ENCODE peak calls at places on chromosomes 6 and 20, in seven cellular contexts. One of them, this sample, is unnamed. For H3K36me3, the result is how much of the 10 kb centered on the place peaks cover.

GRCh38 chr20:366042-366718 is 14.4 kb upstream of the TRIB3 start:
- DNase-seq in H1: no peak
- DNase-seq in fibroblast of lung: no peak
- DNase-seq in K562: no peak
- DNase-seq in HepG2: no peak
- DNase-seq in GM23248: no peak
- DNase-seq in MM.1S: no peak
- DNase-seq in this sample: no peak

GRCh38 chr6:21802611-21802899 is 209.0 kb downstream of the SOX4 start:
- DNase-seq in MM.1S: no peak
- DNase-seq in HepG2: no peak
- DNase-seq in K562: no peak
- DNase-seq in H1: no peak
- DNase-seq in GM23248: no peak
- DNase-seq in fibroblast of lung: no peak
- DNase-seq in this sample: no peak

GRCh38 chr6:13402711-13403110 is 74.4 kb upstream of the TBC1D7 start:
- DNase-seq in HepG2: no peak
- DNase-seq in MM.1S: no peak
- DNase-seq in H1: no peak
- DNase-seq in fibroblast of lung: no peak
- DNase-seq in K562: no peak
- DNase-seq in GM23248: no peak
- DNase-seq in this sample: no peak

GRCh38 chr20:62761058-62761758 is 35.1 kb upstream of the MRGBP start:
- DNase-seq in K562: no peak
- DNase-seq in fibroblast of lung: no peak
- DNase-seq in GM23248: peak
- DNase-seq in H1: no peak
- DNase-seq in MM.1S: no peak
- DNase-seq in HepG2: no peak
- DNase-seq in this sample: no peak

GRCh38 chr6:159184559-159184958 is 15.4 kb downstream of the FNDC1 start:
- DNase-seq in HepG2: no peak
- DNase-seq in GM23248: peak
- DNase-seq in K562: no peak
- DNase-seq in H1: no peak
- DNase-seq in MM.1S: no peak
- DNase-seq in fibroblast of lung: no peak
- DNase-seq in this sample: no peak

GRCh38 chr6:36519352-36519751 is 27.9 kb downstream of the STK38 start:
- DNase-seq in MM.1S: peak
- DNase-seq in K562: no peak
- DNase-seq in H1: no peak
- DNase-seq in fibroblast of lung: no peak
- DNase-seq in HepG2: no peak
- DNase-seq in GM23248: no peak
- DNase-seq in this sample: no peak

GRCh38 chr6:168923171-168923570 is 330.5 kb downstream of the THBS2 start:
- DNase-seq in GM23248: no peak
- DNase-seq in fibroblast of lung: no peak
- DNase-seq in HepG2: no peak
- DNase-seq in H1: no peak
- DNase-seq in K562: no peak
- DNase-seq in MM.1S: no peak
- DNase-seq in this sample: no peak

GRCh38 chr20:44035924-44036323 is 121.3 kb downstream of the TOX2 start:
- DNase-seq in K562: no peak
- DNase-seq in HepG2: no peak
- DNase-seq in H1: peak
- DNase-seq in MM.1S: no peak
- DNase-seq in fibroblast of lung: no peak
- DNase-seq in GM23248: no peak
- DNase-seq in this sample: no peak

GRCh38 chr6:160464744-160465143 is 116.6 kb downstream of the SLC22A3 start:
- DNase-seq in GM23248: no peak
- DNase-seq in K562: no peak
- DNase-seq in HepG2: no peak
- DNase-seq in MM.1S: no peak
- DNase-seq in fibroblast of lung: no peak
- DNase-seq in H1: peak
- DNase-seq in this sample: no peak

GRCh38 chr6:105196076-105196475 is 16.3 kb upstream of the POPDC3 start:
- DNase-seq in fibroblast of lung: no peak
- DNase-seq in H1: no peak
- DNase-seq in GM23248: peak
- DNase-seq in HepG2: no peak
- DNase-seq in K562: no peak
- DNase-seq in MM.1S: no peak
- DNase-seq in this sample: no peak

GRCh38 chr6:107870379-107870778 is 46.3 kb upstream of the SCML4 start:
- DNase-seq in H1: no peak
- DNase-seq in HepG2: no peak
- DNase-seq in MM.1S: no peak
- DNase-seq in K562: no peak
- DNase-seq in fibroblast of lung: peak
- DNase-seq in GM23248: peak
- DNase-seq in this sample: no peak

GRCh38 chr20:51195419-51195901 is 172.6 kb upstream of the KCNG1 start:
- DNase-seq in K562: no peak
- DNase-seq in MM.1S: no peak
- DNase-seq in GM23248: peak
- DNase-seq in HepG2: no peak
- DNase-seq in fibroblast of lung: peak
- DNase-seq in H1: no peak
- DNase-seq in this sample: no peak

GRCh38 chr20:52031206-52031573 is 160.4 kb downstream of the ZFP64 start:
- DNase-seq in fibroblast of lung: peak
- DNase-seq in K562: no peak
- DNase-seq in H1: no peak
- DNase-seq in GM23248: no peak
- DNase-seq in HepG2: no peak
- DNase-seq in MM.1S: no peak
- DNase-seq in this sample: no peak

GRCh38 chr6:87093199-87093598 is 1.7 kb downstream of the CGA start:
- DNase-seq in K562: no peak
- DNase-seq in H1: no peak
- DNase-seq in HepG2: no peak
- DNase-seq in MM.1S: no peak
- DNase-seq in GM23248: no peak
- DNase-seq in fibroblast of lung: no peak
- DNase-seq in this sample: no peak

GRCh38 chr20:25177890-25178321 is 17.6 kb upstream of the ENTPD6 start:
- DNase-seq in MM.1S: no peak
- DNase-seq in GM23248: no peak
- DNase-seq in K562: no peak
- DNase-seq in HepG2: no peak
- DNase-seq in H1: no peak
- DNase-seq in fibroblast of lung: no peak
- DNase-seq in this sample: no peak

GRCh38 chr6:98779618-98780017 is 54.8 kb upstream of the POU3F2 start:
- DNase-seq in H1: no peak
- DNase-seq in GM23248: no peak
- DNase-seq in fibroblast of lung: no peak
- DNase-seq in MM.1S: no peak
- DNase-seq in K562: no peak
- DNase-seq in HepG2: no peak
- DNase-seq in this sample: peak

GRCh38 chr6:125918681-125919566 is 37.6 kb upstream of the HINT3 start:
- DNase-seq in K562: no peak
- DNase-seq in MM.1S: peak
- DNase-seq in H1: no peak
- DNase-seq in HepG2: peak
- DNase-seq in GM23248: peak
- DNase-seq in fibroblast of lung: peak
- DNase-seq in this sample: peak

GRCh38 chr20:8153281-8153908 is 21.3 kb downstream of the PLCB1 start:
- DNase-seq in fibroblast of lung: peak
- DNase-seq in H1: no peak
- DNase-seq in HepG2: no peak
- DNase-seq in GM23248: no peak
- DNase-seq in K562: no peak
- DNase-seq in MM.1S: peak
- DNase-seq in this sample: no peak

GRCh38 chr6:19753822-19754221 is 83.3 kb upstream of the ID4 start:
- DNase-seq in fibroblast of lung: no peak
- DNase-seq in HepG2: no peak
- DNase-seq in GM23248: no peak
- DNase-seq in K562: no peak
- DNase-seq in H1: no peak
- DNase-seq in MM.1S: no peak
- DNase-seq in this sample: no peak

GRCh38 chr20:59150821-59151251 is 12.8 kb upstream of the ZNF831 start:
- DNase-seq in MM.1S: no peak
- DNase-seq in K562: no peak
- DNase-seq in GM23248: no peak
- DNase-seq in fibroblast of lung: no peak
- DNase-seq in HepG2: no peak
- DNase-seq in H1: peak
- DNase-seq in this sample: no peak

GRCh38 chr20:38999217-38999616 is 37.1 kb downstream of the DHX35 start:
- DNase-seq in HepG2: no peak
- DNase-seq in fibroblast of lung: no peak
- DNase-seq in H1: no peak
- DNase-seq in MM.1S: no peak
- DNase-seq in K562: no peak
- DNase-seq in GM23248: no peak
- DNase-seq in this sample: no peak
- H3K36me3 ChIP-seq in HepG2: half or more
- H3K36me3 ChIP-seq in fibroblast of lung: under half
- H3K36me3 ChIP-seq in H1: half or more
- H3K36me3 ChIP-seq in MM.1S: under half
- H3K36me3 ChIP-seq in K562: half or more
- H3K36me3 ChIP-seq in GM23248: under half
- H3K36me3 ChIP-seq in this sample: under half

DNA sequence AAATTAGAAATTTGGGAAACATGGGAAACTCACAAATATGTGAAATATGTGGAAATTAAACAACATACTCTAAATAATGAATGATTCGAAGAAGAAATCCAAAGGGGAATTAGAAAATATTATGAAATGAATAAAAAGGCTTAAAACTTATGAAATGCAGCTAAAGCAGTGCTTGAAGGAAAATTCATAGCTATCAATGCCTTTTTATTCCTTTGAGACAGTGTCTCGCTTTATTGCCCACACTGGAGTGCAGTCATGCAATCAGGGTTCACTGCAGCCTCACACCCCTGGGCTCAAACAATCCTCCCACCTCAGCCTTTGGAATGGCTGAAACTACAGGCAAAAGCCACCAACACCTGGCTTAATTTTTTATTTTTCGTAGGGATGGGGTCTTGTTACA is 7.9 kb upstream of the TGIF2 start:
- DNase-seq in fibroblast of lung: no peak
- DNase-seq in K562: no peak
- DNase-seq in GM23248: no peak
- DNase-seq in MM.1S: no peak
- DNase-seq in HepG2: no peak
- DNase-seq in H1: no peak
- DNase-seq in this sample: no peak
- H2AFZ ChIP-seq in fibroblast of lung: no peak
- H2AFZ ChIP-seq in K562: no peak
- H2AFZ ChIP-seq in GM23248: no peak
- H2AFZ ChIP-seq in MM.1S: no peak
- H2AFZ ChIP-seq in HepG2: no peak
- H2AFZ ChIP-seq in H1: no peak
- H2AFZ ChIP-seq in this sample: no peak

GRCh38 chr6:170289108-170289931 is 1.6 kb downstream of the DLL1 start:
- DNase-seq in MM.1S: no peak
- DNase-seq in fibroblast of lung: no peak
- DNase-seq in H1: peak
- DNase-seq in GM23248: peak
- DNase-seq in HepG2: no peak
- DNase-seq in K562: no peak
- DNase-seq in this sample: no peak
- TF ChIP-seq EZH2 in MM.1S: no peak
- TF ChIP-seq EZH2 in fibroblast of lung: peak
- TF ChIP-seq EZH2 in H1: peak
- TF ChIP-seq EZH2 in GM23248: no peak
- TF ChIP-seq EZH2 in HepG2: no peak
- TF ChIP-seq EZH2 in K562: no peak
- TF ChIP-seq EZH2 in this sample: peak

GRCh38 chr6:52937908-52938307 is 28.4 kb upstream of the GSTA3 start:
- DNase-seq in MM.1S: no peak
- DNase-seq in HepG2: no peak
- DNase-seq in K562: no peak
- DNase-seq in fibroblast of lung: no peak
- DNase-seq in GM23248: peak
- DNase-seq in H1: no peak
- DNase-seq in this sample: no peak
- H3K36me3 ChIP-seq in MM.1S: under half
- H3K36me3 ChIP-seq in HepG2: under half
- H3K36me3 ChIP-seq in K562: under half
- H3K36me3 ChIP-seq in fibroblast of lung: under half
- H3K36me3 ChIP-seq in GM23248: under half
- H3K36me3 ChIP-seq in H1: under half
- H3K36me3 ChIP-seq in this sample: under half

GRCh38 chr6:170271771-170272314 is 19.0 kb downstream of the DLL1 start:
- DNase-seq in MM.1S: peak
- DNase-seq in H1: no peak
- DNase-seq in HepG2: no peak
- DNase-seq in GM23248: no peak
- DNase-seq in K562: no peak
- DNase-seq in fibroblast of lung: no peak
- DNase-seq in this sample: no peak
- H2AFZ ChIP-seq in MM.1S: no peak
- H2AFZ ChIP-seq in H1: no peak
- H2AFZ ChIP-seq in HepG2: no peak
- H2AFZ ChIP-seq in GM23248: no peak
- H2AFZ ChIP-seq in K562: no peak
- H2AFZ ChIP-seq in fibroblast of lung: no peak
- H2AFZ ChIP-seq in this sample: no peak

DNA sequence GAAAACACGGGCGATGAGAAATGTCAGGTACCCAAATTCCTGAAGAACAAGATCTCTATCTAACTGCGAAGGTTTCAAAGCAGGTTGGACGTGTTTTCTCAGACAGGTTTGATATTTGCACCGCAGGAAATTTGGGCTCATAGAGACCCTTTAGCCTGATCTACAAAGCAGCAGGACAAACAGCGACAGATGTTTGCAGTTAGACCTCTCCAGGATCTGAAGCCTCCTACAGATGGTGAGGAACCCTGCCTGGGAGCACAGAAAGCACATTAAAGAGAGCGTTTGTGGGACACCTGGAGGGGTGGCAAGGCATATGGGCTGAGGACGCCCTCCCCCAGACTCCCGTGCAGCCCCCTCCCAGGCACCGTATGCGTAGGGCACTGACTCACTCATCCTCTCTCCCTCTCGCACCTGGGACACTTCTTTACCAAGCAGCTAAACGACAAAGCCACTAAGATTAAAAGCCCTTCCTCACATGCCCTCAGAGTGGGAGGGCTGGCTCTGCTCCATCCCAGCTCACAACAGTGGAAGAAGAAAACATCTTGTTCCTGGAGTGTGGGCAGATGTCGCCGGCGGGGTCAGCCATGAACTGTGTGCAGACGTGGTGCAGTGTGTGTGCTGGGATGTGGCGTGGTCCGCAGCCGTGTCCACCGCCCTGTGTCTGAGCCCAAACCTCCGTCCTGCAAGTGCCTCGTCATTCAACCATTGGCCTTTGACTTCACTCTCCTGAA is 249.7 kb upstream of the AFDN start:
- DNase-seq in MM.1S: no peak
- DNase-seq in K562: no peak
- DNase-seq in GM23248: no peak
- DNase-seq in fibroblast of lung: no peak
- DNase-seq in H1: no peak
- DNase-seq in HepG2: no peak
- DNase-seq in this sample: no peak
- TF ChIP-seq EZH2 in MM.1S: no peak
- TF ChIP-seq EZH2 in K562: no peak
- TF ChIP-seq EZH2 in GM23248: no peak
- TF ChIP-seq EZH2 in fibroblast of lung: no peak
- TF ChIP-seq EZH2 in H1: no peak
- TF ChIP-seq EZH2 in HepG2: no peak
- TF ChIP-seq EZH2 in this sample: no peak

This sample was measured in hepatocyte.